ENCODE peak calls at places on chromosomes 3 and 15, in ten cellular contexts. B, U, K, X, J, C, Z, O, G and H are unnamed samples.

GRCh38 chr15:85727068-85727467 is 67.7 kb downstream of the KLHL25 start:
- DNase-seq in K (no peak), Z (no peak), J (peak; percentile 56), B (peak; percentile 25), O (no peak), X (no peak), U (no peak), C (no peak), G (no peak), H (no peak)

GRCh38 chr3:159854500-159855124 is 134.0 kb upstream of the IL12A start:
- DNase-seq in K (no peak), U (no peak), O (peak; percentile 90), C (no peak), G (no peak), X (no peak), B (peak; percentile 99), J (no peak), Z (peak; percentile 91), H (no peak)

GRCh38 chr3:33001889-33002288 is 50.4 kb downstream of the CCR4 start:
- DNase-seq in G (no peak), J (no peak), K (no peak), U (no peak), X (no peak), O (no peak), Z (no peak), B (peak; percentile 9), C (no peak), H (no peak)

GRCh38 chr3:126438186-126438585 is 37.5 kb downstream of the ZXDC start:
- DNase-seq in U (peak; percentile 56), Z (no peak), B (no peak), X (no peak), J (no peak), G (no peak), O (no peak), C (no peak), K (peak; percentile 4), H (no peak)

GRCh38 chr3:151328298-151329036 is 882 bp downstream of the P2RY13 start:
- DNase-seq in G (no peak), C (no peak), K (no peak), X (no peak), B (no peak), J (no peak), Z (no peak), O (no peak), U (no peak), H (peak; percentile 33)

GRCh38 chr3:72155391-72156064 is 370.6 kb upstream of the PROK2 start:
- DNase-seq in X (no peak), B (peak; percentile 98), K (peak; percentile 46), J (peak; percentile 45), U (no peak), C (peak; percentile 11), G (peak; percentile 72), O (no peak), Z (peak; percentile 88), H (no peak)

GRCh38 chr3:42195879-42196330 is 70.1 kb downstream of the CCK start:
- DNase-seq in G (no peak), X (no peak), Z (no peak), K (no peak), C (no peak), U (no peak), O (no peak), J (no peak), B (no peak), H (no peak)

GRCh38 chr15:97761124-97761523 is 199.4 kb upstream of the ARRDC4 start:
- DNase-seq in K (no peak), X (no peak), Z (no peak), O (no peak), B (peak; percentile 10), C (no peak), J (no peak), U (no peak), G (no peak), H (no peak)

GRCh38 chr3:13158441-13158840 is 85.2 kb upstream of the IQSEC1 start:
- DNase-seq in G (no peak), J (no peak), O (no peak), X (no peak), C (no peak), K (no peak), U (peak; percentile 20), B (no peak), Z (no peak), H (no peak)

GRCh38 chr15:77985931-77986480 is 91.5 kb downstream of the TBC1D2B start:
- DNase-seq in G (no peak), C (no peak), B (no peak), U (peak; percentile 69), O (no peak), K (no peak), X (no peak), Z (no peak), J (no peak), H (no peak)

GRCh38 chr3:53457068-53457467 is 37.3 kb upstream of the CACNA1D start:
- DNase-seq in K (no peak), Z (no peak), X (no peak), C (no peak), B (no peak), O (no peak), U (no peak), J (no peak), G (no peak), H (no peak)

GRCh38 chr15:56837281-56837680 is 81.2 kb upstream of the TCF12 start:
- DNase-seq in G (no peak), U (no peak), C (no peak), B (peak; percentile 78), K (no peak), O (peak; percentile 6), X (no peak), J (no peak), Z (peak; percentile 20), H (no peak)

GRCh38 chr15:89556413-89557262 is 18.6 kb upstream of the TICRR start:
- DNase-seq in C (peak; percentile 34), J (no peak), K (peak; percentile 72), B (peak; percentile 52), G (peak; percentile 41), X (peak; percentile 61), Z (peak; percentile 58), O (peak; percentile 79), U (no peak), H (peak; percentile 25)

GRCh38 chr15:48406240-48406891 is 75.1 kb downstream of the DUT start:
- DNase-seq in J (no peak), U (no peak), Z (no peak), C (no peak), K (no peak), O (no peak), B (no peak), G (no peak), X (no peak), H (no peak)
- H3K27ac ChIP-seq in J (peak overlapping the region; percentile 29), U (no peak overlapping the region), Z (no peak overlapping the region), C (no peak overlapping the region), K (no peak overlapping the region), O (no peak overlapping the region), B (no peak overlapping the region), G (peak overlapping the region; percentile 42), X (no peak overlapping the region), H (no peak overlapping the region)

GRCh38 chr15:91429973-91430372 is 329.9 kb downstream of the SV2B start:
- DNase-seq in C (no peak), J (no peak), O (no peak), B (no peak), Z (no peak), U (peak; percentile 76), X (no peak), K (no peak), G (no peak), H (no peak)
- H3K27ac ChIP-seq in C (no peak overlapping the region), J (no peak overlapping the region), O (no peak overlapping the region), B (no peak overlapping the region), Z (no peak overlapping the region), U (no peak overlapping the region), X (no peak overlapping the region), K (no peak overlapping the region), G (no peak overlapping the region), H (no peak overlapping the region)

GRCh38 chr3:16148213-16148612 is 26.3 kb upstream of the GALNT15 start:
- DNase-seq in C (no peak), U (no peak), J (no peak), G (no peak), X (no peak), O (no peak), B (no peak), K (no peak), Z (no peak), H (no peak)

GRCh38 chr3:16148783-16149182 is 25.7 kb upstream of the GALNT15 start:
- DNase-seq in G (peak; percentile 80), B (peak; percentile 94), J (peak; percentile 81), K (peak; percentile 29), U (no peak), Z (peak; percentile 92), O (no peak), X (no peak), C (no peak), H (no peak)

GRCh38 chr3:16147226-16147625 is 27.3 kb upstream of the GALNT15 start:
- DNase-seq in K (no peak), Z (no peak), U (no peak), X (no peak), B (peak; percentile 65), C (no peak), G (no peak), O (no peak), J (no peak), H (no peak)

GRCh38 chr3:16150285-16150684 is 24.2 kb upstream of the GALNT15 start:
- DNase-seq in O (no peak), J (no peak), C (no peak), Z (no peak), G (no peak), U (no peak), X (no peak), K (no peak), B (no peak), H (no peak)

GRCh38 chr3:16151109-16151508 is 23.4 kb upstream of the GALNT15 start:
- DNase-seq in O (no peak), J (peak; percentile 76), G (peak; percentile 86), B (peak; percentile 93), C (no peak), X (no peak), K (peak; percentile 45), U (no peak), Z (peak; percentile 69), H (no peak)
- H3K27ac ChIP-seq in O (no peak overlapping the region), J (no peak overlapping the region), G (peak overlapping the region; percentile 61), B (no peak overlapping the region), C (no peak overlapping the region), X (no peak overlapping the region), K (no peak overlapping the region), U (no peak overlapping the region), Z (peak overlapping the region; percentile 59), H (no peak overlapping the region)

GRCh38 chr3:138081371-138082084 is 33.9 kb downstream of the DZIP1L start:
- DNase-seq in O (no peak), Z (no peak), K (no peak), G (no peak), J (no peak), C (no peak), U (no peak), B (peak; percentile 83), X (no peak), H (no peak)
- H3K27ac ChIP-seq in O (no peak overlapping the region), Z (peak overlapping the region; percentile 95), K (no peak overlapping the region), G (peak overlapping the region; percentile 70), J (no peak overlapping the region), C (no peak overlapping the region), U (no peak overlapping the region), B (peak overlapping the region; percentile 85), X (no peak overlapping the region), H (no peak overlapping the region)